ENCODE peak calls at places on chromosomes 2 and 18, in four cellular contexts. R is body of pancreas, Q is tibial nerve, T is sigmoid colon. V is an unnamed sample. For H3K27me3, the result is how much of the 10 kb centered on the place peaks cover.

GRCh38 chr18:50111398-50111797 is 83.5 kb downstream of the MYO5B start:
- DNase-seq in R (no peak), Q (no peak), T (no peak), V (no peak)

GRCh38 chr2:128988326-128988725 is 669.7 kb upstream of the HS6ST1 start:
- DNase-seq in R (no peak), Q (no peak), T (no peak), V (no peak)

GRCh38 chr2:26355038-26355995 is 8.7 kb upstream of the ADGRF3 start:
- DNase-seq in R (no peak), Q (no peak), T (no peak), V (no peak)

GRCh38 chr2:39515273-39515896 is 78.3 kb upstream of the MAP4K3 start:
- DNase-seq in R (no peak), Q (no peak), T (no peak), V (no peak)

GRCh38 chr2:238305092-238305862 is 15.0 kb upstream of the TRAF3IP1 start:
- DNase-seq in R (no peak), Q (no peak), T (peak), V (no peak)

GRCh38 chr2:84285056-84285747 is 173.9 kb downstream of the SUCLG1 start:
- DNase-seq in R (no peak), Q (no peak), T (no peak), V (no peak)

GRCh38 chr2:142980246-142981068 is 103.0 kb downstream of the KYNU start:
- DNase-seq in R (no peak), Q (no peak), T (no peak), V (no peak)

GRCh38 chr2:221518201-221518936 is 53.7 kb downstream of the EPHA4 start:
- DNase-seq in R (no peak), Q (no peak), T (no peak), V (no peak)

GRCh38 chr2:183037660-183038340 is 457 bp downstream of the NCKAP1 start:
- DNase-seq in R (no peak), Q (peak), T (peak), V (no peak)

GRCh38 chr18:57666818-57667497 is 45.3 kb upstream of the NARS1 start:
- DNase-seq in R (peak), Q (peak), T (no peak), V (no peak)

GRCh38 chr2:121596221-121597080 is 52.8 kb downstream of the CLASP1 start:
- DNase-seq in R (peak), Q (peak), T (no peak), V (no peak)

GRCh38 chr2:28578768-28579167 is 82.9 kb downstream of the PLB1 start:
- DNase-seq in R (no peak), Q (no peak), T (peak), V (no peak)

GRCh38 chr18:54647176-54647575 is 56.1 kb downstream of the DYNAP start:
- DNase-seq in R (peak), Q (no peak), T (no peak), V (no peak)

DNA sequence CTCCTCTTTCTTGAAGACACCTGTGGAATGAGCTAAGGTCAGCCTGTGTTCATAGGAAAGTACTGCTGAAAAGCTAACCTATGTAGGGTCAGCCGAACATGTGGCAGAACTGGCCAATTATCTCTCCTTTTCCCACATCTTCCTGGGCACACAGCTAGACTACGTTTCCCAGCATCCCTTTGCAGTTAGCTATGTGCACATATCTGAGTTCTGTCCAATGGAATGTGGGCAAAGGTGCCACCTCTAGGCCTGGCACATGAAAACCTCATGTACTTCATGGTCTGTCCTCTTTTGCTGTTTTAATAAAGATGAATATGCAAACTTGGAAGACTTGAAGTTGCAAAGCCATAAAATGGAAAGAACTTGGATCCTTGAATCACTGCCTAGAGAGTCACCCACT is 352.6 kb downstream of the TNS1 start:
- DNase-seq in R (no peak), Q (no peak), T (no peak), V (no peak)
- H3K4me3 ChIP-seq in R (no peak), Q (no peak), T (no peak), V (no peak)

DNA sequence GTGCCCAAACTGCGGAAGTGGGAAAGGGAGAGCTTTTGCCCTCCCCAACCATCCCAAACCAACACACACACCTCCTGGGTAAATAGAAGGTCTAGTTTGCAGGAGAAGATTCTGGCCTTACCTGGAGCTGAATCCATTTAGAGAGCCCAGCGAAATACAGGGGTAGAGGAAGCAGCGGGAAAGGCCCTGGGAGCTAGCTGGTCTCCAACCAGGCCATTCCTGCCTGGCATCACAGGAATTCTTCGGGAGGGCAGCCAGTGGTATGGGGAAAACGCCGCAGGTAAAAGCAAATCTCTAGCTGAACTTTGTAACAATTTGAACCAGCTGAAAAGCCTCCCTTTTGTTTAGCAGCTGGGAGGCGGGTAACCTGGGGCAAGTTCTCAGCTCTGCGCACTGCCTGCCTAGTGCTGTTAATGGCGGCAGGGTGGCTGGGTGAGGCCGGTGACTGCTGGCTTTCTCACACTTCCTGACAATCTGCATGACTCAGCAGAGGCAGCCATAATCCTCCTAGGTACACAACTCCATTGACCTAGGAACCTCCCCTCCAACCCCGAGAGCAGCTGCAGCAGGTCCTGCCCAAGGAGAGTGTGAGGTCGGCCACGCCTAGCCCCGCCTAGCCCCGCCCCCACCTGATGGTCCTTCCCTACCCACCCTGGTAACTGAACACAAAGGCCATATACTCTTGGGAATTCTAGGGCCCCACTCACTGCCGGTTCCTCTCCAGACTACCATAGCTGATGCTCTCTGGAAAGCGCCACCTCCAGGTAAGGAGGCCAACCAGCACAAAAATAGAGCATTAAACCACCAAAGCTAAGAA is 483.8 kb upstream of the REG3G start:
- DNase-seq in R (no peak), Q (no peak), T (no peak), V (no peak)
- TF ChIP-seq POLR2A in R (no peak), Q (no peak), T (no peak), V (no peak)

GRCh38 chr18:79788096-79789085 is 9.3 kb upstream of the KCNG2 start:
- DNase-seq in R (no peak), Q (no peak), T (peak), V (no peak)

GRCh38 chr18:79789901-79790885 is 7.5 kb upstream of the KCNG2 start:
- DNase-seq in R (no peak), Q (no peak), T (peak), V (no peak)

GRCh38 chr18:79791141-79791972 is 6.4 kb upstream of the KCNG2 start:
- DNase-seq in R (peak), Q (peak), T (peak), V (no peak)

GRCh38 chr18:79787527-79788095 is 10.1 kb upstream of the KCNG2 start:
- DNase-seq in R (no peak), Q (no peak), T (peak), V (no peak)

DNA sequence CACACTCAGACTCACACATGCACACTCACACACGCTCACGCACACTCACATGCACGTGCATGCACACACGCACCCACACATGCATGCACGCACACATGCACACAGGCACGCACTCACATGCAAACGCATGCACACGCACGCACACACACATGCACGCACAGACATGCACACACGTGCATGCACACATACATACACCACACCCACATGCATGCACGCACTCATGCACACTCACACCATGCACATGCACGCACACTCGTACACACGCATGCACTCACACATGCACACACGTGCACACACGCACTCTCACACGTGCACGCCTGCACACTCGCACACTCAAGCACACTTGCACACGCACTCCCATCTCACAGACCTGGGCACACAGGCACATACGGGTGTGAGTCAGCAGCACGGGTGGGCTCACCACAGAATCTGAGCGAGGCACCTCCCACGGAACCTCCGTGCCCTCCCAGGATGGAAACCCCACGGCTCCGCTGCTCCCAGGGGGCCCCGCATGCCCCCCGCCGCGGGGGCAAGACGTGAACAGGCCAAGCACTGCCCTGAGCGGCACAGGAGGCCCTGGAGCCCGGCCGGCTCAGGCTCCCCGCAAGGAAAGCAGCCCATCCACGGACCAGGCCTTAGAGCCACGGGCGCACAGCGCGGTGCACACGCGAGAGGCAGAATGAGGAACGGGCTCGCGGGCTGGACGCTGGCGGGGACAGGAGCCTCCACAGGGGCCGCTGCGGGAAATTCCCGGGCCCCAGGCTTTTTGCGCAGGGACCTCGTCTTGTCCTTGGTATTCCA is 8.4 kb upstream of the KCNG2 start:
- DNase-seq in R (no peak), Q (no peak), T (peak), V (no peak)
- H3K27me3 ChIP-seq in R (under half), Q (under half), T (half or more), V (under half)

GRCh38 chr2:111116016-111116746 is 4.5 kb upstream of the BCL2L11 start:
- DNase-seq in R (no peak), Q (no peak), T (no peak), V (no peak)

GRCh38 chr2:111119004-111119846 is 1.5 kb upstream of the BCL2L11 start:
- DNase-seq in R (peak), Q (no peak), T (peak), V (no peak)

GRCh38 chr2:111118455-111119003 is 2.2 kb upstream of the BCL2L11 start:
- DNase-seq in R (no peak), Q (no peak), T (no peak), V (no peak)

GRCh38 chr2:111117666-111118454 is 2.9 kb upstream of the BCL2L11 start:
- DNase-seq in R (peak), Q (peak), T (peak), V (no peak)

GRCh38 chr2:111116843-111117665 is 3.7 kb upstream of the BCL2L11 start:
- DNase-seq in R (peak), Q (peak), T (peak), V (no peak)
- H3K4me3 ChIP-seq in R (no peak), Q (peak), T (no peak), V (peak)

V was measured in esophagus squamous epithelium.